ENCODE peak calls at places on chromosomes 2 and 18, in eight cellular contexts. One of them, this sample, is unnamed.

GRCh38 chr2:96866586-96866985 is 3.3 kb downstream of the SEMA4C start:
- DNase-seq in lower leg skin: no peak
- DNase-seq in heart left ventricle: no peak
- DNase-seq in IMR-90: no peak
- DNase-seq in body of pancreas: no peak
- DNase-seq in ovary: no peak
- DNase-seq in tibial nerve: no peak
- DNase-seq in right lobe of liver: no peak
- DNase-seq in this sample: no peak

GRCh38 chr2:102107741-102108070 is 34.8 kb upstream of the IL1R1 start:
- DNase-seq in lower leg skin: no peak
- DNase-seq in heart left ventricle: no peak
- DNase-seq in IMR-90: peak; percentile 57
- DNase-seq in body of pancreas: no peak
- DNase-seq in ovary: no peak
- DNase-seq in tibial nerve: no peak
- DNase-seq in right lobe of liver: no peak
- DNase-seq in this sample: no peak

GRCh38 chr2:157986761-157987160 is 110.6 kb upstream of the ACVR1 start:
- DNase-seq in lower leg skin: no peak
- DNase-seq in heart left ventricle: no peak
- DNase-seq in IMR-90: no peak
- DNase-seq in body of pancreas: no peak
- DNase-seq in ovary: no peak
- DNase-seq in tibial nerve: no peak
- DNase-seq in right lobe of liver: no peak
- DNase-seq in this sample: no peak

GRCh38 chr18:41058351-41059125 is 896.5 kb upstream of the PIK3C3 start:
- DNase-seq in lower leg skin: no peak
- DNase-seq in heart left ventricle: no peak
- DNase-seq in IMR-90: peak; percentile 34
- DNase-seq in body of pancreas: no peak
- DNase-seq in ovary: no peak
- DNase-seq in tibial nerve: no peak
- DNase-seq in right lobe of liver: no peak
- DNase-seq in this sample: no peak

GRCh38 chr2:236612737-236613136 is 43.1 kb downstream of the ACKR3 start:
- DNase-seq in lower leg skin: no peak
- DNase-seq in heart left ventricle: no peak
- DNase-seq in IMR-90: no peak
- DNase-seq in body of pancreas: peak; percentile 81
- DNase-seq in ovary: no peak
- DNase-seq in tibial nerve: no peak
- DNase-seq in right lobe of liver: no peak
- DNase-seq in this sample: no peak

GRCh38 chr2:102451968-102452367 is 21.1 kb upstream of the SLC9A4 start:
- DNase-seq in lower leg skin: no peak
- DNase-seq in heart left ventricle: no peak
- DNase-seq in IMR-90: no peak
- DNase-seq in body of pancreas: no peak
- DNase-seq in ovary: no peak
- DNase-seq in tibial nerve: no peak
- DNase-seq in right lobe of liver: no peak
- DNase-seq in this sample: no peak

GRCh38 chr2:15660491-15661294 is 69.0 kb downstream of the DDX1 start:
- DNase-seq in lower leg skin: no peak
- DNase-seq in heart left ventricle: no peak
- DNase-seq in IMR-90: no peak
- DNase-seq in body of pancreas: no peak
- DNase-seq in ovary: no peak
- DNase-seq in tibial nerve: no peak
- DNase-seq in right lobe of liver: no peak
- DNase-seq in this sample: no peak

GRCh38 chr2:213246665-213247281 is 37.5 kb upstream of the SPAG16 start:
- DNase-seq in lower leg skin: no peak
- DNase-seq in heart left ventricle: no peak
- DNase-seq in IMR-90: peak; percentile 64
- DNase-seq in body of pancreas: peak; percentile 45
- DNase-seq in ovary: no peak
- DNase-seq in tibial nerve: peak; percentile 24
- DNase-seq in right lobe of liver: no peak
- DNase-seq in this sample: no peak

GRCh38 chr18:26386002-26386401 is 159.8 kb downstream of the TAF4B start:
- DNase-seq in lower leg skin: no peak
- DNase-seq in heart left ventricle: no peak
- DNase-seq in IMR-90: peak; percentile 46
- DNase-seq in body of pancreas: peak; percentile 32
- DNase-seq in ovary: no peak
- DNase-seq in tibial nerve: peak; percentile 41
- DNase-seq in right lobe of liver: no peak
- DNase-seq in this sample: no peak

GRCh38 chr2:180130403-180130802 is 123.3 kb upstream of the CWC22 start:
- DNase-seq in lower leg skin: no peak
- DNase-seq in heart left ventricle: no peak
- DNase-seq in IMR-90: peak; percentile 65
- DNase-seq in body of pancreas: no peak
- DNase-seq in ovary: no peak
- DNase-seq in tibial nerve: no peak
- DNase-seq in right lobe of liver: no peak
- DNase-seq in this sample: no peak

GRCh38 chr2:1546023-1546591 is 132.8 kb downstream of the TPO start:
- DNase-seq in lower leg skin: no peak
- DNase-seq in heart left ventricle: no peak
- DNase-seq in IMR-90: peak; percentile 63
- DNase-seq in body of pancreas: peak; percentile 36
- DNase-seq in ovary: peak; percentile 71
- DNase-seq in tibial nerve: peak; percentile 51
- DNase-seq in right lobe of liver: no peak
- DNase-seq in this sample: peak; percentile 44

GRCh38 chr2:110816404-110817365 is 84.3 kb downstream of the ACOXL start:
- DNase-seq in lower leg skin: no peak
- DNase-seq in heart left ventricle: no peak
- DNase-seq in IMR-90: peak; percentile 4
- DNase-seq in body of pancreas: no peak
- DNase-seq in ovary: no peak
- DNase-seq in tibial nerve: no peak
- DNase-seq in right lobe of liver: no peak
- DNase-seq in this sample: no peak

GRCh38 chr18:50266248-50266704 is at the start of gene CFAP53:
- DNase-seq in lower leg skin: peak; percentile 87
- DNase-seq in heart left ventricle: peak; percentile 95
- DNase-seq in IMR-90: peak; percentile 84
- DNase-seq in body of pancreas: peak; percentile 94
- DNase-seq in ovary: peak; percentile 95
- DNase-seq in tibial nerve: peak; percentile 79
- DNase-seq in right lobe of liver: peak; percentile 94
- DNase-seq in this sample: peak; percentile 82

GRCh38 chr2:133293544-133294270 is 274.6 kb downstream of the NCKAP5 start:
- DNase-seq in lower leg skin: no peak
- DNase-seq in heart left ventricle: no peak
- DNase-seq in IMR-90: peak; percentile 82
- DNase-seq in body of pancreas: no peak
- DNase-seq in ovary: peak; percentile 32
- DNase-seq in tibial nerve: no peak
- DNase-seq in right lobe of liver: no peak
- DNase-seq in this sample: no peak

GRCh38 chr2:95401480-95401879 is 1.0 kb upstream of the FAHD2A start:
- DNase-seq in lower leg skin: no peak
- DNase-seq in heart left ventricle: no peak
- DNase-seq in IMR-90: no peak
- DNase-seq in body of pancreas: no peak
- DNase-seq in ovary: no peak
- DNase-seq in tibial nerve: no peak
- DNase-seq in right lobe of liver: no peak
- DNase-seq in this sample: no peak

GRCh38 chr2:95399061-95399460 is 3.4 kb upstream of the FAHD2A start:
- DNase-seq in lower leg skin: no peak
- DNase-seq in heart left ventricle: no peak
- DNase-seq in IMR-90: no peak
- DNase-seq in body of pancreas: no peak
- DNase-seq in ovary: no peak
- DNase-seq in tibial nerve: no peak
- DNase-seq in right lobe of liver: no peak
- DNase-seq in this sample: no peak

GRCh38 chr2:95402370-95403203 is at the start of gene FAHD2A:
- DNase-seq in lower leg skin: peak; percentile 96
- DNase-seq in heart left ventricle: peak; percentile 99
- DNase-seq in IMR-90: peak; percentile 84
- DNase-seq in body of pancreas: peak; percentile 97
- DNase-seq in ovary: peak; percentile 98
- DNase-seq in tibial nerve: peak; percentile 96
- DNase-seq in right lobe of liver: peak; percentile 99
- DNase-seq in this sample: peak; percentile 95
- TF ChIP-seq POLR2A in lower leg skin: no peak
- TF ChIP-seq POLR2A in heart left ventricle: peak; percentile 72
- TF ChIP-seq POLR2A in IMR-90: peak; percentile 65
- TF ChIP-seq POLR2A in body of pancreas: peak; percentile 90
- TF ChIP-seq POLR2A in ovary: peak; percentile 60
- TF ChIP-seq POLR2A in tibial nerve: peak; percentile 56
- TF ChIP-seq POLR2A in right lobe of liver: peak; percentile 83
- TF ChIP-seq POLR2A in this sample: peak; percentile 85

DNA sequence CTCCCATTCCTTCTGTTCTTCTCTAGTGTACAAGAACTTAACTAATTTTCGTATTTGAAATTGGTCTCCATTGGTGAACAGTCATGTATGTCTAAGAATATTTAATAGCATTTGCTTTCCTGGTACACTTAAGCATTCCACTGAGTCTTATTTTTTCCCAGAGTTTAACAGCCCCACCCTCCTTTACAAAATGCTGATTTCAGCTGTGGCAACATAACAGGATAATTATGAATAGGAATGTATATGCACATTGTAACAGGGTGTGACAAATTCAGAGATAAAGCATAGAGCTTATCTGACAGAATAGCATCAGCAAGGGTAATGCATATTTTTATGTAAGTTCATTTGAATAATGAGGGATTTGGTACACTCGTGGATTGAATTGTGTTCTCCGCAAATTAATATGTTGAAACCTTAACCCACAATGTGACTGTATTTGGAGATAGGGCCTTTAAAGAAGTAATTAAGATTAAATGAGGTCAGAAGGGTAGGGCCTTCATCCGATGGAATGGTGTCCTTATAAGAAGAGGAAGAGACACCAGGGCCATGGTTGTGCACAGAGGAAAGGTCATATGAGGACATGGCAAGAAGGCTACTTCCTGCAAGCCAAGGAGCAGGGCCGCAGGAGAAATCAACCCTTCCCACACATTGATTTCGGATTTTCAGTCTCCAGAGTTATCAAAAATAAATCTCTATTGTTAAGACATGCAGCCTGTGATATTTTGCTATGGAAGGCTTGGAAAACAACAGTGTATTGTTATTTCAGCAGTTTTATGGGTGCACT is 439.7 kb upstream of the CDH20 start:
- DNase-seq in lower leg skin: no peak
- DNase-seq in heart left ventricle: no peak
- DNase-seq in IMR-90: no peak
- DNase-seq in body of pancreas: no peak
- DNase-seq in ovary: no peak
- DNase-seq in tibial nerve: no peak
- DNase-seq in right lobe of liver: no peak
- DNase-seq in this sample: no peak
- TF ChIP-seq POLR2A in lower leg skin: no peak
- TF ChIP-seq POLR2A in heart left ventricle: no peak
- TF ChIP-seq POLR2A in IMR-90: no peak
- TF ChIP-seq POLR2A in body of pancreas: no peak
- TF ChIP-seq POLR2A in ovary: no peak
- TF ChIP-seq POLR2A in tibial nerve: no peak
- TF ChIP-seq POLR2A in right lobe of liver: no peak
- TF ChIP-seq POLR2A in this sample: no peak

DNA sequence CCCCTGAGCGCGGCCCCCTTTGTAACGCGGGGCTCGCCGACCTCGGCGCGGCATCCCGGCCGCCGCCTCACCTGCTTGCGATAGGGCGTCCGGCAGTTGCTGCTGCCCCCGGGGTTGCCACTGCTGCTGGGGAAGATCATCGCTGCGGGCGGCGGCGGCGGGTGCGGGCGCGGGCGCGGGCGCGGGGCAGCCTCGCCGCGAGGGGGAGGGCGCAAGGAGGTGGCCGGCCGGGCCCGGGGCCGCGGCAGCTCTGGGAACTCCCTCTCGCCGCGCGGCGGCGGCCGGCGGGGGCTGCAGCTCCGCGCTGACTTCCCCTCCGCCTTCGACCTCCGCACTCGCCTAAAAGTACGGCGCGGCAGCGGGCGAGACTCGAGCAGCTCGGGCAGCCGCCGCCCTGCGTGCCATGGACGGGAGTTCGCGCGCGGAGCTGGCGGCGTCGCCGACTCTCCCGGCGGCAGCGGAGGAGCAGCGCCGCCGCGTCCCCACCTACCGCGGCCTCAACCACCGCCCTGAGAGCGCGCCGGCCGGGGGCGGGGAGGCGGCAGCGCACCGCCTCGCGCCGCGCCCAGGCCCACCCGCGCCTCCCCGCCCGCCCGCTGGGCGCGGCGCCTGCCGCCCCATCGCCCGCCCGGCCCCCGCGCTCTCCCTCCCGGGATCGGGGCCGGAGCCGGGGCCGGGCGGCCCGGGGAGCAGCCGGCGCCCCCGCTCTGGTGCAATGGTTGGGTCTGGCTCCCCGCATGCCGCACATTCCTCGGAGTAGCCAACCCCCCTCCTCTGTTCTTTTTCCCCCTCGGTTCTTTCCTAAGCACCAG is 86.0 kb downstream of the RBMS1 start:
- DNase-seq in lower leg skin: no peak
- DNase-seq in heart left ventricle: peak; percentile 77
- DNase-seq in IMR-90: peak; percentile 54
- DNase-seq in body of pancreas: peak; percentile 50
- DNase-seq in ovary: peak; percentile 79
- DNase-seq in tibial nerve: no peak
- DNase-seq in right lobe of liver: peak; percentile 68
- DNase-seq in this sample: no peak
- TF ChIP-seq POLR2A in lower leg skin: no peak
- TF ChIP-seq POLR2A in heart left ventricle: peak; percentile 72
- TF ChIP-seq POLR2A in IMR-90: peak; percentile 63
- TF ChIP-seq POLR2A in body of pancreas: peak; percentile 40
- TF ChIP-seq POLR2A in ovary: no peak
- TF ChIP-seq POLR2A in tibial nerve: peak; percentile 19
- TF ChIP-seq POLR2A in right lobe of liver: peak; percentile 33
- TF ChIP-seq POLR2A in this sample: peak; percentile 78

DNA sequence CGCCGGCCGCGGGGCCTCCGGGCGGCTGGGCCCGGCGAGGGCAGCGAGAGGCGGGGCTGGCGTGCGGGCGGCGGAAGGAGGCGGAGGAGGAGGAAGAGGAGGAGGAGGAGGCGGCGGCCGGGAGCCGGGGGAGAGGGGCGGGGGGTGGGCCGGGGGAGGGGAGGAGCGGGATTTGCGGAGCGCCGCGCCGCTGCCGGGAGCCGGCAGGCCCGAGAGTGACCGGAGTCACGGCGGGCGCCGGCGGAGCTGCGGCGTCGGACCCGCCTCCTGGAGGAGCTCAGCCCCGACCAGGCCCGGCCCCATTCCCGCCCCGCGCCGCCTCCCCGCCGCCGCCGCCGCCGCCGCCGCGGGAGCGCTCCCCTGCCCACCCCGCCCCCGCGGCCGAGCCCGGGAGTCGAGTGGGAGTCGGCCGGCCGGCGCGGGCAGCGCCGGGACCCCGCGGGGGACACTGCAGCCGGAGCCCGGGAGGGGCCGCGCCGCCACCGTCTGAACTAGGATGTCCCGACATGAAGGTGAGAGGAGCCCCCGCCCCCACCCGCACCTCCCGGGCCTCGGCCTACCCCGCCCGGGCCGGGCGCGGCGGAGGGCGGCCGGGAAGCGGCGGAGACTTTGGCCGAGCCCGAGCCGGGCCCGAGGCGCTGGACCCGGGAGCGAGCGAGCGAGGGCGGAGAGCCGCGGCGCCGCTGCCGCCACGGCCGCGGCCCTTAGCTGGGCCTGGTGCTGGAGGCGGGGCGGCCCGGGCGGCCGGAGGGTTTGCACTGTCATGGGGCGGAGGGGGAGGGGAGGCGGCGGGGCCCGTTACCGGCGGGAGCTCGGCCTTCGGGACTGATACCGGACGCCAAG is at the start of gene KCMF1:
- DNase-seq in lower leg skin: peak; percentile 36
- DNase-seq in heart left ventricle: peak; percentile 83
- DNase-seq in IMR-90: peak; percentile 74
- DNase-seq in body of pancreas: peak; percentile 83
- DNase-seq in ovary: peak; percentile 80
- DNase-seq in tibial nerve: peak; percentile 39
- DNase-seq in right lobe of liver: peak; percentile 92
- DNase-seq in this sample: peak; percentile 57
- TF ChIP-seq POLR2A in lower leg skin: no peak
- TF ChIP-seq POLR2A in heart left ventricle: no peak
- TF ChIP-seq POLR2A in IMR-90: peak; percentile 51
- TF ChIP-seq POLR2A in body of pancreas: peak; percentile 1
- TF ChIP-seq POLR2A in ovary: no peak
- TF ChIP-seq POLR2A in tibial nerve: no peak
- TF ChIP-seq POLR2A in right lobe of liver: peak; percentile 44
- TF ChIP-seq POLR2A in this sample: peak; percentile 48